ENCODE peak calls at places on chromosomes 2 and 18, in six cellular contexts. Z, L, D, A, M and E are unnamed samples. For H3K4me1, the result is how much of the 10 kb centered on the place peaks cover.

GRCh38 chr2:158325031-158325781 is 131.3 kb downstream of the CCDC148 start:
- DNase-seq in Z (no peak), L (no peak), D (no peak), A (no peak), M (no peak), E (no peak)

GRCh38 chr18:51531496-51531895 is 334.0 kb upstream of the MEX3C start:
- DNase-seq in Z (no peak), L (no peak), D (no peak), A (no peak), M (no peak), E (no peak)

GRCh38 chr2:237572742-237573101 is 6.3 kb downstream of the PRLH start:
- DNase-seq in Z (no peak), L (no peak), D (no peak), A (peak), M (no peak), E (no peak)

GRCh38 chr2:108889907-108890306 is 99.1 kb downstream of the EDAR start:
- DNase-seq in Z (no peak), L (no peak), D (no peak), A (no peak), M (no peak), E (no peak)

GRCh38 chr2:158773121-158773520 is 22.0 kb upstream of the DAPL1 start:
- DNase-seq in Z (no peak), L (no peak), D (no peak), A (no peak), M (no peak), E (no peak)

GRCh38 chr2:234495076-234495800 is 1.6 kb downstream of the ARL4C start:
- DNase-seq in Z (no peak), L (no peak), D (peak), A (peak), M (no peak), E (no peak)

GRCh38 chr2:202762546-202762945 is 109.0 kb downstream of the ICA1L start:
- DNase-seq in Z (no peak), L (no peak), D (no peak), A (no peak), M (no peak), E (no peak)

GRCh38 chr2:236646441-236646840 is 76.8 kb downstream of the ACKR3 start:
- DNase-seq in Z (no peak), L (no peak), D (no peak), A (no peak), M (no peak), E (no peak)

GRCh38 chr2:77054938-77055337 is 467.2 kb downstream of the LRRTM4 start:
- DNase-seq in Z (no peak), L (no peak), D (no peak), A (no peak), M (no peak), E (no peak)

GRCh38 chr2:118430510-118431187 is 342.4 kb downstream of the INSIG2 start:
- DNase-seq in Z (peak), L (no peak), D (no peak), A (no peak), M (no peak), E (no peak)

GRCh38 chr18:37176307-37176934 is 347.5 kb downstream of the KIAA1328 start:
- DNase-seq in Z (no peak), L (no peak), D (no peak), A (no peak), M (no peak), E (no peak)

GRCh38 chr2:25697559-25698341 is 24.4 kb upstream of the DTNB start:
- DNase-seq in Z (no peak), L (no peak), D (no peak), A (no peak), M (no peak), E (no peak)

GRCh38 chr2:64770781-64771334 is 117.1 kb upstream of the SERTAD2 start:
- DNase-seq in Z (no peak), L (peak), D (no peak), A (no peak), M (peak), E (peak)

GRCh38 chr2:84971799-84972790 is 1.1 kb downstream of the KCMF1 start:
- DNase-seq in Z (no peak), L (peak), D (peak), A (peak), M (peak), E (peak)

GRCh38 chr2:74843371-74844298 is 9.7 kb downstream of the HK2 start:
- DNase-seq in Z (no peak), L (peak), D (no peak), A (no peak), M (no peak), E (peak)

GRCh38 chr2:37344453-37345361 is at the start of gene QPCT:
- DNase-seq in Z (peak), L (peak), D (peak), A (peak), M (peak), E (peak)

GRCh38 chr2:165469417-165469816 is at the start of gene CSRNP3:
- DNase-seq in Z (peak), L (peak), D (no peak), A (no peak), M (peak), E (peak)

GRCh38 chr18:74498712-74499629 is 2.8 kb downstream of the CNDP2 start:
- DNase-seq in Z (no peak), L (peak), D (peak), A (peak), M (no peak), E (peak)

GRCh38 chr2:29195796-29196195 is 80.6 kb downstream of the CLIP4 start:
- DNase-seq in Z (no peak), L (no peak), D (no peak), A (no peak), M (no peak), E (no peak)

GRCh38 chr2:223545830-223546229 is 56.3 kb downstream of the SCG2 start:
- DNase-seq in Z (no peak), L (no peak), D (no peak), A (no peak), M (no peak), E (no peak)

GRCh38 chr2:88608184-88608583 is 19.1 kb downstream of the EIF2AK3 start:
- DNase-seq in Z (no peak), L (no peak), D (no peak), A (no peak), M (no peak), E (no peak)

GRCh38 chr2:170222298-170222697 is 44.4 kb downstream of the MYO3B start:
- DNase-seq in Z (no peak), L (no peak), D (no peak), A (no peak), M (no peak), E (no peak)

GRCh38 chr18:48831113-48831759 is 119.5 kb downstream of the SMAD7 start:
- DNase-seq in Z (no peak), L (no peak), D (no peak), A (no peak), M (no peak), E (no peak)

GRCh38 chr2:187553908-187554703 is at the start of gene TFPI:
- DNase-seq in Z (no peak), L (peak), D (no peak), A (no peak), M (peak), E (no peak)

GRCh38 chr18:70366174-70366573 is 77.3 kb downstream of the SOCS6 start:
- DNase-seq in Z (no peak), L (no peak), D (no peak), A (no peak), M (no peak), E (no peak)

GRCh38 chr18:50862401-50862800 is 16.5 kb upstream of the ME2 start:
- DNase-seq in Z (no peak), L (no peak), D (no peak), A (no peak), M (no peak), E (no peak)

GRCh38 chr2:217801115-217801531 is 201.7 kb downstream of the TNS1 start:
- DNase-seq in Z (no peak), L (no peak), D (no peak), A (no peak), M (peak), E (no peak)

GRCh38 chr2:187500585-187501359 is 52.7 kb upstream of the CALCRL start:
- DNase-seq in Z (peak), L (peak), D (no peak), A (no peak), M (no peak), E (no peak)

GRCh38 chr2:120439637-120440384 is 93.9 kb downstream of the INHBB start:
- DNase-seq in Z (no peak), L (no peak), D (no peak), A (no peak), M (no peak), E (no peak)

GRCh38 chr2:219496781-219497494 is 1.8 kb upstream of the GMPPA start:
- DNase-seq in Z (no peak), L (peak), D (peak), A (no peak), M (peak), E (peak)

GRCh38 chr18:80157708-80158343 is 48.8 kb downstream of the ADNP2 start:
- DNase-seq in Z (peak), L (peak), D (peak), A (no peak), M (peak), E (peak)

GRCh38 chr18:35770360-35770759 is 188.8 kb downstream of the GALNT1 start:
- DNase-seq in Z (no peak), L (no peak), D (no peak), A (no peak), M (no peak), E (no peak)

GRCh38 chr18:42901161-42901560 is 214.3 kb downstream of the RIT2 start:
- DNase-seq in Z (no peak), L (no peak), D (no peak), A (no peak), M (no peak), E (no peak)

GRCh38 chr2:31996571-31997150 is 14.1 kb downstream of the MEMO1 start:
- DNase-seq in Z (no peak), L (no peak), D (no peak), A (no peak), M (no peak), E (no peak)

GRCh38 chr18:42915240-42915791 is 200.2 kb downstream of the RIT2 start:
- DNase-seq in Z (no peak), L (no peak), D (no peak), A (no peak), M (no peak), E (no peak)

GRCh38 chr18:59861963-59862819 is 37.6 kb upstream of the PMAIP1 start:
- DNase-seq in Z (no peak), L (no peak), D (no peak), A (no peak), M (no peak), E (no peak)

GRCh38 chr2:195337597-195337996 is 319.4 kb upstream of the SLC39A10 start:
- DNase-seq in Z (no peak), L (no peak), D (no peak), A (no peak), M (no peak), E (no peak)

GRCh38 chr18:48621815-48622555 is 83.2 kb downstream of the CTIF start:
- DNase-seq in Z (no peak), L (no peak), D (no peak), A (peak), M (no peak), E (no peak)

GRCh38 chr18:44938396-44939036 is 257.8 kb downstream of the SETBP1 start:
- DNase-seq in Z (no peak), L (peak), D (no peak), A (no peak), M (no peak), E (peak)

GRCh38 chr2:147843864-147844690 is 752 bp upstream of the ACVR2A start:
- DNase-seq in Z (peak), L (peak), D (peak), A (peak), M (peak), E (peak)
- TF ChIP-seq CTCF in Z (peak), L (no peak), D (no peak), A (no peak), M (peak), E (no peak)

GRCh38 chr2:143558665-143559064 is 429.4 kb downstream of the ARHGAP15 start:
- DNase-seq in Z (no peak), L (peak), D (no peak), A (no peak), M (peak), E (no peak)

GRCh38 chr2:143560724-143561123 is 431.5 kb downstream of the ARHGAP15 start:
- DNase-seq in Z (no peak), L (no peak), D (no peak), A (no peak), M (no peak), E (no peak)

GRCh38 chr2:143559202-143559601 is 430.0 kb downstream of the ARHGAP15 start:
- DNase-seq in Z (no peak), L (no peak), D (no peak), A (no peak), M (no peak), E (no peak)

DNA sequence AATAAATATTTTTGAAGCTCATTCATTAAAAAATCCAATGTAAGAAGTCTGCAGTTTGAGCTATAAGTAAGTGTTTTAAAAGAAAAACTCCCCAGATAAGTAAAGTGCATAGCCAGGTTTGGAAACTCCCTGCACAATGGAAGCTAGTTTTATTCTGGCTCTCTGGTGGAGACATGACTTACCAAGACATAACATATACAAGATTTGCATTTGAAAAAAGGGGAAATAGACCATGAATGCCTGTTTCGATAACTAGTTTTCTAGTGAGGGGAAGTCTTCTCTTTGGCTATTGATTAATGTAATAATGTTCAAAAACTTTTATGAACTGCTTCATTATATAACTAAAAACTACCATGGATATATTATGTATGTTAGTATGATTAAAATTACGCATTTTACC is 435.2 kb downstream of the ARHGAP15 start:
- DNase-seq in Z (no peak), L (no peak), D (no peak), A (no peak), M (no peak), E (no peak)
- H3K4me1 ChIP-seq in Z (under half), L (under half), D (under half), A (under half), M (under half), E (under half)

GRCh38 chr2:76050196-76050595 is 339.5 kb upstream of the GCFC2 start:
- DNase-seq in Z (no peak), L (no peak), D (no peak), A (no peak), M (no peak), E (no peak)
- TF ChIP-seq CTCF in Z (no peak), L (no peak), D (no peak), A (no peak), M (no peak), E (no peak)

GRCh38 chr2:233112261-233113113 is 52.3 kb downstream of the INPP5D start:
- DNase-seq in Z (no peak), L (no peak), D (no peak), A (no peak), M (no peak), E (no peak)
- H3K4me1 ChIP-seq in Z (under half), L (under half), D (half or more), A (under half), M (under half), E (under half)

GRCh38 chr2:15670469-15670868 is 78.8 kb downstream of the DDX1 start:
- DNase-seq in Z (no peak), L (no peak), D (no peak), A (no peak), M (no peak), E (no peak)

GRCh38 chr2:15666776-15667578 is 75.3 kb downstream of the DDX1 start:
- DNase-seq in Z (no peak), L (no peak), D (no peak), A (no peak), M (no peak), E (no peak)

GRCh38 chr2:15667579-15668556 is 76.2 kb downstream of the DDX1 start:
- DNase-seq in Z (no peak), L (no peak), D (no peak), A (no peak), M (no peak), E (no peak)

GRCh38 chr2:15669375-15669910 is 77.8 kb downstream of the DDX1 start:
- DNase-seq in Z (no peak), L (no peak), D (no peak), A (no peak), M (no peak), E (no peak)

GRCh38 chr2:15668611-15669305 is 77.1 kb downstream of the DDX1 start:
- DNase-seq in Z (no peak), L (no peak), D (no peak), A (no peak), M (no peak), E (no peak)
- TF ChIP-seq CTCF in Z (no peak), L (no peak), D (no peak), A (no peak), M (no peak), E (no peak)

GRCh38 chr2:197437380-197437779 is 2.6 kb upstream of the SF3B1 start:
- DNase-seq in Z (no peak), L (no peak), D (no peak), A (no peak), M (no peak), E (no peak)

GRCh38 chr2:197445746-197446145 is 7.6 kb upstream of the COQ10B start:
- DNase-seq in Z (no peak), L (no peak), D (no peak), A (no peak), M (no peak), E (no peak)

GRCh38 chr2:197442865-197443264 is 8.0 kb upstream of the SF3B1 start:
- DNase-seq in Z (no peak), L (no peak), D (no peak), A (no peak), M (no peak), E (no peak)
- H3K4me1 ChIP-seq in Z (under half), L (under half), D (under half), A (under half), M (under half), E (under half)

DNA sequence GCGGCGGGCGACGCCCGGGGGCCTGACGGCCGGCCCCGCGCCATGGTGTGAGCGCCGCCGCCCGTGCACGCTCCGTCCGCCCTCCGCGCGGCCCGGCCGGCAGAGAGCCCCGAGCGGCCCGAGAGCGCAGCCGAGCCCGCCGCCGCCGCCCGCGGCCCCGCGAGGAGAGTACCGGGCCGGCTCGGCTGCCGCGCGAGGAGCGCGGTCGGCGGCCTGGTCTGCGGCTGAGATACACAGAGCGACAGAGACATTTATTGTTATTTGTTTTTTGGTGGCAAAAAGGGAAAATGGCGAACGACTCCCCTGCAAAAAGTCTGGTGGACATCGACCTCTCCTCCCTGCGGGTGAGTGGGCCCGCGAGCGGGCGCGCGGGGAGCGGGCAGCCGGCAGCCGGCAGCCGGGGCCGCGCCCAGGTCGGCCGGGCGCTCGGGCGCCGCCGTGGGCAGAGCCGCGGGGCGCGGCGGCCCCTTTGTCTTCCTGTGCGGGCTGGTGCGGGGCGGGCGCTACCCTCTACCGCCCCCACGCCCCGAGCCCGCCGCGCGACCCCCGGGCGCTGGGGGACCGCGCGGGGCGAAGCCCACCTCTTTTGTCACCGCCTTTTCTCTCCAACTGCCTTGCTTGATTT is 399 bp downstream of the MAP4K4 start:
- DNase-seq in Z (no peak), L (peak), D (peak), A (peak), M (peak), E (peak)
- TF ChIP-seq CTCF in Z (no peak), L (no peak), D (no peak), A (no peak), M (no peak), E (no peak)